ENCODE peak calls at places on chromosomes 11 and 22, in seven cellular contexts. One of them, this sample, is unnamed.

GRCh38 chr11:30987819-30988218 is 381.7 kb downstream of the DCDC1 start:
- DNase-seq in ELR: no peak
- DNase-seq in caudate nucleus: no peak
- DNase-seq in activated CD8-positive, alpha-beta memory T cell treated with anti-CD3 and anti-CD28 coated beads, Interleukin-2, amount 10 ng/mL, durations not matched to agents 7 days and 5 days: no peak
- DNase-seq in NCI-H1105: no peak
- DNase-seq in EH: no peak
- DNase-seq in Karpas-422: no peak
- DNase-seq in this sample: no peak

GRCh38 chr11:120909676-120910215 is 114.2 kb upstream of the TBCEL start:
- DNase-seq in activated CD8-positive, alpha-beta memory T cell treated with anti-CD3 and anti-CD28 coated beads, Interleukin-2, amount 10 ng/mL, durations not matched to agents 7 days and 5 days: no peak
- DNase-seq in caudate nucleus: no peak
- DNase-seq in ELR: no peak
- DNase-seq in Karpas-422: no peak
- DNase-seq in NCI-H1105: no peak
- DNase-seq in EH: no peak
- DNase-seq in this sample: no peak

GRCh38 chr11:123405123-123405592 is 24.9 kb upstream of the GRAMD1B start:
- DNase-seq in caudate nucleus: no peak
- DNase-seq in activated CD8-positive, alpha-beta memory T cell treated with anti-CD3 and anti-CD28 coated beads, Interleukin-2, amount 10 ng/mL, durations not matched to agents 7 days and 5 days: no peak
- DNase-seq in Karpas-422: peak; percentile 83
- DNase-seq in ELR: no peak
- DNase-seq in NCI-H1105: no peak
- DNase-seq in EH: peak; percentile 6
- DNase-seq in this sample: no peak

GRCh38 chr11:57399221-57399620 is 8.8 kb upstream of the PRG2 start:
- DNase-seq in caudate nucleus: no peak
- DNase-seq in Karpas-422: no peak
- DNase-seq in activated CD8-positive, alpha-beta memory T cell treated with anti-CD3 and anti-CD28 coated beads, Interleukin-2, amount 10 ng/mL, durations not matched to agents 7 days and 5 days: no peak
- DNase-seq in ELR: peak; percentile 69
- DNase-seq in NCI-H1105: no peak
- DNase-seq in EH: no peak
- DNase-seq in this sample: no peak

GRCh38 chr22:37892566-37893338 is 13.3 kb upstream of the MICALL1 start:
- DNase-seq in ELR: no peak
- DNase-seq in Karpas-422: no peak
- DNase-seq in activated CD8-positive, alpha-beta memory T cell treated with anti-CD3 and anti-CD28 coated beads, Interleukin-2, amount 10 ng/mL, durations not matched to agents 7 days and 5 days: no peak
- DNase-seq in NCI-H1105: no peak
- DNase-seq in caudate nucleus: peak; percentile 85
- DNase-seq in EH: no peak
- DNase-seq in this sample: no peak

GRCh38 chr11:117819096-117820040 is 5.2 kb downstream of the FXYD2 start:
- DNase-seq in ELR: peak; percentile 75
- DNase-seq in EH: peak; percentile 56
- DNase-seq in activated CD8-positive, alpha-beta memory T cell treated with anti-CD3 and anti-CD28 coated beads, Interleukin-2, amount 10 ng/mL, durations not matched to agents 7 days and 5 days: no peak
- DNase-seq in Karpas-422: peak; percentile 80
- DNase-seq in NCI-H1105: no peak
- DNase-seq in caudate nucleus: peak; percentile 31
- DNase-seq in this sample: peak; percentile 71

GRCh38 chr22:23182289-23183106 is 2.2 kb downstream of the BCR start:
- DNase-seq in ELR: peak; percentile 44
- DNase-seq in caudate nucleus: no peak
- DNase-seq in activated CD8-positive, alpha-beta memory T cell treated with anti-CD3 and anti-CD28 coated beads, Interleukin-2, amount 10 ng/mL, durations not matched to agents 7 days and 5 days: peak; percentile 54
- DNase-seq in Karpas-422: peak; percentile 48
- DNase-seq in NCI-H1105: peak; percentile 46
- DNase-seq in EH: peak; percentile 20
- DNase-seq in this sample: peak; percentile 63

GRCh38 chr11:44539971-44540370 is 25.5 kb upstream of the CD82 start:
- DNase-seq in activated CD8-positive, alpha-beta memory T cell treated with anti-CD3 and anti-CD28 coated beads, Interleukin-2, amount 10 ng/mL, durations not matched to agents 7 days and 5 days: no peak
- DNase-seq in Karpas-422: no peak
- DNase-seq in ELR: no peak
- DNase-seq in EH: no peak
- DNase-seq in NCI-H1105: no peak
- DNase-seq in caudate nucleus: no peak
- DNase-seq in this sample: no peak

GRCh38 chr11:95147364-95147905 is 57.8 kb downstream of the ENDOD1 start:
- DNase-seq in caudate nucleus: no peak
- DNase-seq in ELR: peak; percentile 87
- DNase-seq in NCI-H1105: no peak
- DNase-seq in EH: peak; percentile 91
- DNase-seq in activated CD8-positive, alpha-beta memory T cell treated with anti-CD3 and anti-CD28 coated beads, Interleukin-2, amount 10 ng/mL, durations not matched to agents 7 days and 5 days: no peak
- DNase-seq in Karpas-422: no peak
- DNase-seq in this sample: no peak

GRCh38 chr22:36761553-36762240 is 14.2 kb downstream of the IFT27 start:
- DNase-seq in EH: no peak
- DNase-seq in caudate nucleus: no peak
- DNase-seq in ELR: no peak
- DNase-seq in NCI-H1105: no peak
- DNase-seq in Karpas-422: peak; percentile 33
- DNase-seq in activated CD8-positive, alpha-beta memory T cell treated with anti-CD3 and anti-CD28 coated beads, Interleukin-2, amount 10 ng/mL, durations not matched to agents 7 days and 5 days: no peak
- DNase-seq in this sample: no peak

GRCh38 chr11:102226702-102227101 is 90.6 kb upstream of the BIRC3 start:
- DNase-seq in EH: peak; percentile 67
- DNase-seq in ELR: peak; percentile 73
- DNase-seq in caudate nucleus: no peak
- DNase-seq in NCI-H1105: no peak
- DNase-seq in Karpas-422: no peak
- DNase-seq in activated CD8-positive, alpha-beta memory T cell treated with anti-CD3 and anti-CD28 coated beads, Interleukin-2, amount 10 ng/mL, durations not matched to agents 7 days and 5 days: no peak
- DNase-seq in this sample: no peak

GRCh38 chr22:20264614-20265452 is 3.3 kb downstream of the RTN4R start:
- DNase-seq in caudate nucleus: no peak
- DNase-seq in ELR: no peak
- DNase-seq in EH: no peak
- DNase-seq in NCI-H1105: no peak
- DNase-seq in activated CD8-positive, alpha-beta memory T cell treated with anti-CD3 and anti-CD28 coated beads, Interleukin-2, amount 10 ng/mL, durations not matched to agents 7 days and 5 days: no peak
- DNase-seq in Karpas-422: peak; percentile 47
- DNase-seq in this sample: no peak

GRCh38 chr22:20258584-20259335 is 9.4 kb downstream of the RTN4R start:
- DNase-seq in caudate nucleus: no peak
- DNase-seq in activated CD8-positive, alpha-beta memory T cell treated with anti-CD3 and anti-CD28 coated beads, Interleukin-2, amount 10 ng/mL, durations not matched to agents 7 days and 5 days: no peak
- DNase-seq in ELR: no peak
- DNase-seq in Karpas-422: peak; percentile 85
- DNase-seq in EH: no peak
- DNase-seq in NCI-H1105: no peak
- DNase-seq in this sample: peak; percentile 53

GRCh38 chr11:130379276-130379675 is 49.1 kb downstream of the ADAMTS8 start:
- DNase-seq in Karpas-422: no peak
- DNase-seq in activated CD8-positive, alpha-beta memory T cell treated with anti-CD3 and anti-CD28 coated beads, Interleukin-2, amount 10 ng/mL, durations not matched to agents 7 days and 5 days: no peak
- DNase-seq in ELR: no peak
- DNase-seq in caudate nucleus: no peak
- DNase-seq in NCI-H1105: no peak
- DNase-seq in EH: no peak
- DNase-seq in this sample: no peak

GRCh38 chr11:77106321-77106720 is 3.7 kb downstream of the OMP start:
- DNase-seq in NCI-H1105: no peak
- DNase-seq in Karpas-422: peak; percentile 50
- DNase-seq in activated CD8-positive, alpha-beta memory T cell treated with anti-CD3 and anti-CD28 coated beads, Interleukin-2, amount 10 ng/mL, durations not matched to agents 7 days and 5 days: no peak
- DNase-seq in ELR: no peak
- DNase-seq in caudate nucleus: no peak
- DNase-seq in EH: no peak
- DNase-seq in this sample: no peak

GRCh38 chr11:67396258-67396581 is 4.4 kb downstream of the RAD9A start:
- DNase-seq in caudate nucleus: no peak
- DNase-seq in EH: no peak
- DNase-seq in NCI-H1105: no peak
- DNase-seq in ELR: no peak
- DNase-seq in activated CD8-positive, alpha-beta memory T cell treated with anti-CD3 and anti-CD28 coated beads, Interleukin-2, amount 10 ng/mL, durations not matched to agents 7 days and 5 days: no peak
- DNase-seq in Karpas-422: no peak
- DNase-seq in this sample: no peak

GRCh38 chr22:30228509-30229359 is 17.8 kb downstream of the LIF start:
- DNase-seq in EH: peak; percentile 86
- DNase-seq in NCI-H1105: no peak
- DNase-seq in Karpas-422: no peak
- DNase-seq in ELR: peak; percentile 84
- DNase-seq in caudate nucleus: no peak
- DNase-seq in activated CD8-positive, alpha-beta memory T cell treated with anti-CD3 and anti-CD28 coated beads, Interleukin-2, amount 10 ng/mL, durations not matched to agents 7 days and 5 days: no peak
- DNase-seq in this sample: no peak

GRCh38 chr22:25362215-25362882 is 142.9 kb downstream of the CRYBB2 start:
- DNase-seq in caudate nucleus: peak; percentile 12
- DNase-seq in NCI-H1105: peak; percentile 23
- DNase-seq in Karpas-422: peak; percentile 83
- DNase-seq in activated CD8-positive, alpha-beta memory T cell treated with anti-CD3 and anti-CD28 coated beads, Interleukin-2, amount 10 ng/mL, durations not matched to agents 7 days and 5 days: peak; percentile 81
- DNase-seq in EH: peak; percentile 58
- DNase-seq in ELR: peak; percentile 61
- DNase-seq in this sample: peak; percentile 70

GRCh38 chr22:38755155-38755910 is 465 bp downstream of the SUN2 start:
- DNase-seq in ELR: peak; percentile 89
- DNase-seq in NCI-H1105: no peak
- DNase-seq in Karpas-422: peak; percentile 61
- DNase-seq in EH: peak; percentile 86
- DNase-seq in caudate nucleus: peak; percentile 84
- DNase-seq in activated CD8-positive, alpha-beta memory T cell treated with anti-CD3 and anti-CD28 coated beads, Interleukin-2, amount 10 ng/mL, durations not matched to agents 7 days and 5 days: peak; percentile 77
- DNase-seq in this sample: peak; percentile 55

GRCh38 chr11:72741849-72742521 is 10.2 kb downstream of the ARAP1 start:
- DNase-seq in caudate nucleus: no peak
- DNase-seq in activated CD8-positive, alpha-beta memory T cell treated with anti-CD3 and anti-CD28 coated beads, Interleukin-2, amount 10 ng/mL, durations not matched to agents 7 days and 5 days: no peak
- DNase-seq in ELR: no peak
- DNase-seq in NCI-H1105: no peak
- DNase-seq in Karpas-422: no peak
- DNase-seq in EH: no peak
- DNase-seq in this sample: peak; percentile 57

GRCh38 chr22:19962909-19963806 is 21.5 kb upstream of the TXNRD2 start:
- DNase-seq in NCI-H1105: no peak
- DNase-seq in caudate nucleus: no peak
- DNase-seq in ELR: peak; percentile 94
- DNase-seq in EH: peak; percentile 63
- DNase-seq in Karpas-422: no peak
- DNase-seq in activated CD8-positive, alpha-beta memory T cell treated with anti-CD3 and anti-CD28 coated beads, Interleukin-2, amount 10 ng/mL, durations not matched to agents 7 days and 5 days: no peak
- DNase-seq in this sample: no peak

GRCh38 chr11:114019046-114019445 is 40.5 kb upstream of the ZBTB16 start:
- DNase-seq in EH: no peak
- DNase-seq in Karpas-422: no peak
- DNase-seq in NCI-H1105: no peak
- DNase-seq in caudate nucleus: no peak
- DNase-seq in ELR: no peak
- DNase-seq in activated CD8-positive, alpha-beta memory T cell treated with anti-CD3 and anti-CD28 coated beads, Interleukin-2, amount 10 ng/mL, durations not matched to agents 7 days and 5 days: no peak
- DNase-seq in this sample: no peak